ENCODE peak calls at places on chromosome 4, in nine cellular contexts. P is substantia nigra; F is hypothalamus; Y is sciatic nerve; U is NCI-H1417; N is amygdala; G is astrocyte of the hippocampus; S is activated CD4-positive, alpha-beta memory T cell treated with anti-CD3 and anti-CD28 coated beads, Interleukin-2, amount 10 ng/mL, durations not matched to agents 7 days and 5 days; R is activated effector memory CD4-positive, alpha-beta T cell treated with Interleukin-2 at 50 U/mL for 16 hours. Q is an unnamed sample.

GRCh38 chr4:19025031-19025430 is 1003.5 kb upstream of the LCORL start:
- DNase-seq in P (no peak), F (no peak), Y (no peak), U (no peak), N (no peak), G (peak; percentile 50), S (no peak), R (no peak), Q (no peak)

GRCh38 chr4:6123976-6124375 is 76.4 kb downstream of the JAKMIP1 start:
- DNase-seq in P (no peak), F (no peak), Y (no peak), U (no peak), N (no peak), G (no peak), S (no peak), R (no peak), Q (no peak)

GRCh38 chr4:99076292-99076976 is 12.2 kb downstream of the ADH5 start:
- DNase-seq in P (no peak), F (no peak), Y (no peak), U (no peak), N (no peak), G (no peak), S (no peak), R (no peak), Q (no peak)

GRCh38 chr4:1247811-1248261 is 1.1 kb downstream of the CTBP1 start:
- DNase-seq in P (no peak), F (no peak), Y (no peak), U (no peak), N (no peak), G (no peak), S (no peak), R (no peak), Q (peak; percentile 14)

GRCh38 chr4:96972920-96973319 is 1133.0 kb downstream of the PDHA2 start:
- DNase-seq in P (no peak), F (no peak), Y (no peak), U (no peak), N (no peak), G (no peak), S (no peak), R (no peak), Q (no peak)

GRCh38 chr4:85778809-85779124 is 303.8 kb downstream of the ARHGAP24 start:
- DNase-seq in P (no peak), F (no peak), Y (no peak), U (no peak), N (no peak), G (no peak), S (no peak), R (no peak), Q (no peak)

GRCh38 chr4:89400408-89401035 is 92.9 kb upstream of the GPRIN3 start:
- DNase-seq in P (no peak), F (no peak), Y (no peak), U (no peak), N (no peak), G (no peak), S (no peak), R (no peak), Q (no peak)

GRCh38 chr4:184757810-184758209 is 23.9 kb upstream of the CENPU start:
- DNase-seq in P (no peak), F (no peak), Y (no peak), U (no peak), N (no peak), G (no peak), S (no peak), R (no peak), Q (no peak)

Q was measured in posterior cingulate gyrus.